ENCODE peak calls at places on chromosomes 16 and 17, in ten cellular contexts. K, T, L, E, F, I, Q, M, J and B are unnamed samples.

GRCh38 chr17:44533533-44534246 is 23.6 kb upstream of the FZD2 start:
- DNase-seq in M (peak), J (peak), I (peak), F (peak), K (peak), L (peak), Q (peak), T (peak), E (peak), B (peak)

GRCh38 chr16:29675811-29676643 is 3.0 kb upstream of the QPRT start:
- DNase-seq in K (peak), M (no peak), E (no peak), I (no peak), J (no peak), L (no peak), F (no peak), T (no peak), Q (no peak), B (no peak)

GRCh38 chr17:17909078-17909477 is 63.1 kb downstream of the TOM1L2 start:
- DNase-seq in E (no peak), F (no peak), Q (no peak), L (no peak), I (no peak), J (no peak), T (no peak), M (no peak), K (no peak), B (no peak)

GRCh38 chr17:4658478-4659305 is 17.2 kb upstream of the ALOX15 start:
- DNase-seq in K (peak), M (no peak), I (no peak), J (no peak), L (no peak), T (no peak), Q (no peak), E (peak), F (peak), B (no peak)

GRCh38 chr17:2213291-2213960 is 90.2 kb downstream of the SMG6 start:
- DNase-seq in K (no peak), F (no peak), L (no peak), Q (no peak), I (peak), E (no peak), J (no peak), M (no peak), T (no peak), B (no peak)

GRCh38 chr17:68326681-68327080 is 35.4 kb downstream of the ARSG start:
- DNase-seq in M (no peak), L (no peak), Q (no peak), F (peak), K (no peak), T (no peak), J (no peak), E (no peak), I (no peak), B (no peak)

GRCh38 chr17:57045868-57046671 is 39.0 kb upstream of the AKAP1 start:
- DNase-seq in Q (no peak), E (no peak), M (no peak), L (no peak), F (no peak), K (peak), J (peak), I (no peak), T (no peak), B (peak)

GRCh38 chr17:82320956-82321927 is 3.8 kb upstream of the CD7 start:
- DNase-seq in M (no peak), J (peak), K (no peak), T (no peak), Q (no peak), I (no peak), E (no peak), F (no peak), L (peak), B (no peak)

GRCh38 chr17:39794249-39794970 is 56.7 kb downstream of the GRB7 start:
- DNase-seq in K (no peak), E (no peak), T (no peak), F (no peak), M (no peak), J (no peak), L (peak), Q (no peak), I (no peak), B (peak)

GRCh38 chr17:40178660-40179059 is 1.4 kb downstream of the RAPGEFL1 start:
- DNase-seq in M (peak), K (no peak), T (no peak), J (no peak), L (no peak), F (no peak), Q (no peak), E (no peak), I (no peak), B (no peak)

GRCh38 chr17:49890077-49890821 is 42.4 kb upstream of the TAC4 start:
- DNase-seq in K (no peak), I (no peak), E (no peak), M (no peak), L (no peak), Q (no peak), F (no peak), T (no peak), J (no peak), B (no peak)

GRCh38 chr17:77959216-77959925 is 868 bp downstream of the TNRC6C start:
- DNase-seq in E (no peak), T (no peak), K (peak), L (peak), I (peak), J (peak), Q (no peak), F (peak), M (peak), B (peak)

GRCh38 chr17:7745748-7746470 is 28.4 kb downstream of the DNAH2 start:
- DNase-seq in J (no peak), E (peak), M (no peak), F (peak), Q (no peak), T (peak), L (no peak), I (no peak), K (peak), B (no peak)

GRCh38 chr17:3917391-3917931 is 1.2 kb upstream of the P2RX1 start:
- DNase-seq in E (no peak), J (no peak), K (no peak), I (peak), M (peak), L (no peak), T (no peak), F (no peak), Q (no peak), B (peak)

GRCh38 chr17:13587487-13588338 is 14.0 kb downstream of the HS3ST3A1 start:
- DNase-seq in Q (no peak), K (peak), T (no peak), F (peak), M (no peak), L (no peak), I (no peak), J (no peak), E (no peak), B (no peak)

GRCh38 chr17:64106918-64107317 is 23.0 kb downstream of the ERN1 start:
- DNase-seq in J (no peak), K (no peak), L (no peak), M (no peak), I (no peak), E (no peak), T (no peak), F (no peak), Q (no peak), B (no peak)

GRCh38 chr16:3094289-3095027 is 4.6 kb downstream of the ZSCAN10 start:
- DNase-seq in T (no peak), L (peak), F (peak), M (no peak), J (peak), I (peak), E (no peak), K (peak), Q (no peak), B (no peak)

GRCh38 chr17:38710985-38711384 is 5.9 kb downstream of the MLLT6 start:
- DNase-seq in M (no peak), K (no peak), F (no peak), E (no peak), T (no peak), Q (no peak), L (no peak), J (no peak), I (no peak), B (no peak)

GRCh38 chr17:73929860-73930430 is 273.5 kb upstream of the RPL38 start:
- DNase-seq in M (no peak), F (no peak), T (no peak), Q (no peak), J (no peak), K (no peak), L (no peak), I (no peak), E (no peak), B (no peak)

GRCh38 chr17:44941712-44942331 is 5.8 kb downstream of the KIF18B start:
- DNase-seq in T (no peak), M (no peak), K (peak), I (no peak), E (no peak), L (no peak), J (no peak), F (no peak), Q (no peak), B (no peak)

GRCh38 chr17:19773534-19773933 is 25.4 kb upstream of the ALDH3A1 start:
- DNase-seq in K (no peak), L (no peak), Q (no peak), J (no peak), I (no peak), F (no peak), E (no peak), T (no peak), M (no peak), B (no peak)

GRCh38 chr16:81164481-81164880 is 68.3 kb upstream of the GCSH start:
- DNase-seq in I (peak), J (no peak), Q (no peak), K (no peak), F (no peak), M (peak), L (no peak), T (no peak), E (no peak), B (no peak)

GRCh38 chr17:33142703-33143299 is 150.3 kb downstream of the ASIC2 start:
- DNase-seq in F (peak), L (no peak), M (no peak), I (no peak), K (peak), Q (no peak), J (no peak), E (no peak), T (no peak), B (no peak)